ENCODE peak calls at places on chromosomes 11 and 22, in five cellular contexts. One of them, this sample, is unnamed. For H3K4me1 and H3K9me3, the result is how much of the 10 kb centered on the place peaks cover.

GRCh38 chr11:112526699-112527410 is 266.2 kb upstream of the PLET1 start:
- DNase-seq in psoas muscle: no peak
- DNase-seq in heart right ventricle: no peak
- DNase-seq in SJSA1: no peak
- DNase-seq in CD8-positive, alpha-beta memory T cell: no peak
- DNase-seq in this sample: no peak

GRCh38 chr11:68684385-68685356 is at the start of gene GAL:
- DNase-seq in psoas muscle: no peak
- DNase-seq in heart right ventricle: no peak
- DNase-seq in SJSA1: peak
- DNase-seq in CD8-positive, alpha-beta memory T cell: no peak
- DNase-seq in this sample: no peak

GRCh38 chr22:30855266-30855665 is 113.3 kb downstream of the MORC2 start:
- DNase-seq in psoas muscle: no peak
- DNase-seq in heart right ventricle: no peak
- DNase-seq in SJSA1: no peak
- DNase-seq in CD8-positive, alpha-beta memory T cell: no peak
- DNase-seq in this sample: no peak

GRCh38 chr11:110531056-110531756 is 101.5 kb downstream of the FDX1 start:
- DNase-seq in psoas muscle: no peak
- DNase-seq in heart right ventricle: no peak
- DNase-seq in SJSA1: no peak
- DNase-seq in CD8-positive, alpha-beta memory T cell: no peak
- DNase-seq in this sample: no peak

GRCh38 chr22:30420401-30421178 is 5.0 kb upstream of the MTFP1 start:
- DNase-seq in psoas muscle: no peak
- DNase-seq in heart right ventricle: no peak
- DNase-seq in SJSA1: peak
- DNase-seq in CD8-positive, alpha-beta memory T cell: no peak
- DNase-seq in this sample: no peak

GRCh38 chr11:1087961-1088926 is 13.6 kb downstream of the MUC2 start:
- DNase-seq in psoas muscle: peak
- DNase-seq in heart right ventricle: peak
- DNase-seq in SJSA1: no peak
- DNase-seq in CD8-positive, alpha-beta memory T cell: no peak
- DNase-seq in this sample: peak

GRCh38 chr11:130672911-130673310 is 224.5 kb downstream of the ADAMTS15 start:
- DNase-seq in psoas muscle: no peak
- DNase-seq in heart right ventricle: no peak
- DNase-seq in SJSA1: no peak
- DNase-seq in CD8-positive, alpha-beta memory T cell: no peak
- DNase-seq in this sample: peak

GRCh38 chr22:46079861-46080821 is 70.2 kb upstream of the PPARA start:
- DNase-seq in psoas muscle: peak
- DNase-seq in heart right ventricle: peak
- DNase-seq in SJSA1: peak
- DNase-seq in CD8-positive, alpha-beta memory T cell: no peak
- DNase-seq in this sample: no peak

GRCh38 chr11:17845431-17845881 is 110.9 kb downstream of the KCNC1 start:
- DNase-seq in psoas muscle: no peak
- DNase-seq in heart right ventricle: no peak
- DNase-seq in SJSA1: no peak
- DNase-seq in CD8-positive, alpha-beta memory T cell: no peak
- DNase-seq in this sample: no peak

GRCh38 chr11:109435121-109435742 is 13.2 kb downstream of the C11orf87 start:
- DNase-seq in psoas muscle: no peak
- DNase-seq in heart right ventricle: no peak
- DNase-seq in SJSA1: no peak
- DNase-seq in CD8-positive, alpha-beta memory T cell: no peak
- DNase-seq in this sample: no peak

GRCh38 chr11:78800089-78800690 is 225.5 kb upstream of the NARS2 start:
- DNase-seq in psoas muscle: no peak
- DNase-seq in heart right ventricle: no peak
- DNase-seq in SJSA1: no peak
- DNase-seq in CD8-positive, alpha-beta memory T cell: no peak
- DNase-seq in this sample: no peak

GRCh38 chr22:41834005-41834975 is 1.4 kb downstream of the SREBF2 start:
- DNase-seq in psoas muscle: no peak
- DNase-seq in heart right ventricle: no peak
- DNase-seq in SJSA1: no peak
- DNase-seq in CD8-positive, alpha-beta memory T cell: no peak
- DNase-seq in this sample: no peak

GRCh38 chr11:1180947-1181391 is 23.2 kb downstream of the MUC5AC start:
- DNase-seq in psoas muscle: no peak
- DNase-seq in heart right ventricle: no peak
- DNase-seq in SJSA1: no peak
- DNase-seq in CD8-positive, alpha-beta memory T cell: no peak
- DNase-seq in this sample: no peak

GRCh38 chr11:88280673-88281316 is 56.7 kb downstream of the CTSC start:
- DNase-seq in psoas muscle: no peak
- DNase-seq in heart right ventricle: no peak
- DNase-seq in SJSA1: no peak
- DNase-seq in CD8-positive, alpha-beta memory T cell: no peak
- DNase-seq in this sample: no peak

GRCh38 chr11:76666408-76666807 is 4.1 kb downstream of the LRRC32 start:
- DNase-seq in psoas muscle: peak
- DNase-seq in heart right ventricle: peak
- DNase-seq in SJSA1: peak
- DNase-seq in CD8-positive, alpha-beta memory T cell: no peak
- DNase-seq in this sample: no peak

DNA sequence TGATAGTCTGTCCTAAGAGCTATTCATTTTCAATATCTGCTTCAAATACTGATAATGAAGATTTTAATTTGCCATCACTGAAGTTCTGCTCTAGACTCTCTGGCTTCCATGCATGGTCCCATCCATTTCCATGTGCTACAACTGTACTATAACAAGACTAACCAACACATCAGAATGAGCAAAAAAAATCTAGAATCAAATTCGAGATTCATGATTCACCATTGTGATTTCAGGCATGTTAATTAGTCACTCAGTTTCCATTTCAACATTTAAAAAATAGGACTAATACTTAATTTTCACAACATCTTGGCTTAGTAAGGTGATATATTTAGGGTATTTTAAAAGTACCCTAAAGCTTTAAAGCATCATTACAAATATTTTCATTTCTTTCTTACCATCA is 22.8 kb downstream of the PICALM start:
- DNase-seq in psoas muscle: no peak
- DNase-seq in heart right ventricle: no peak
- DNase-seq in SJSA1: no peak
- DNase-seq in CD8-positive, alpha-beta memory T cell: no peak
- DNase-seq in this sample: no peak
- H3K4me1 ChIP-seq in psoas muscle: half or more
- H3K4me1 ChIP-seq in heart right ventricle: half or more
- H3K4me1 ChIP-seq in SJSA1: under half
- H3K4me1 ChIP-seq in CD8-positive, alpha-beta memory T cell: half or more
- H3K4me1 ChIP-seq in this sample: under half

DNA sequence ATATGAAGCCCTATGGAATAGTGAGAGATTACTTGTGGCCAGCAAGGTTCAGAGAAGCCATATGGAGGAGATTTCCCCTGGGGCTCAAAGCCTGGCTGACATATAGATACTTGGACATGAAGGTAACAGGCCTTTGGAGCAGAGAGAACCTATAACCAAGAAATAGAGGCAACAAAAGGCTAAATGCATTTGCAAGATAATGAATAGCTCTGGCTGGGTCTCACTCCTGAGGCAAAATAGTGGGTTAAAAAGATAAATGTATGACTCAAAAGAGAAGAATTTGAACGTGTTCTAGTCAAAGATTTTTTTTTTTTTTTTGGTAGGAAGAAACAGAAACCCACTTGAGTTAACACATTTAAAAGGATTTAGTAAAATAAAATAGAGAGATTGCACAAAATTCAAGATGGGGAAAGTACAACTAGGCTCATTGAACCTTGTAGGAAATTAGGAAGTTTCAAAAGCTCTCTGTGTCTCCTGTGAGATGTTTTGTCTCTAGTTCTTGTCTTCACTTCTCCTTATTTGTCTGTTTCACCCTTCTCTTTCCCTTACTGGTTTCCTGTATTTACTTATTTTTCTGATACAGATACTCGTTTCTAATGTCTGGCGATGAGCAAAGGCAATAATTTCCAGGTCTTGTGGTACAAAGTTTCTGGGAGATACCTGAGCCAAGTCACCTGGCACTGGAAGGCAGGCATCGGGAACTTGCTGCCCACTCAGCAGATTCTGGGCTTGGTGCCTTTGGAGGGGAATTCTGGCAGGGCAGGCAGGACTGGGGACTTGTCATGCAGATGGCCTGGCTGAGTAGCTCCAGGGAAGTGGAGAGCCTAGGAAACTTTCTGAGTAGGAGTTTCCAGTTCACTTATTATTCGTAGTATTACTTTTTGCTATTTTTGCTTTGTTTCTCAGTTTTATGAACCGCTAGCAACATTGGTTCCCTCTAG is 49.2 kb upstream of the SESN3 start:
- DNase-seq in psoas muscle: peak
- DNase-seq in heart right ventricle: no peak
- DNase-seq in SJSA1: no peak
- DNase-seq in CD8-positive, alpha-beta memory T cell: no peak
- DNase-seq in this sample: no peak
- H3K4me3 ChIP-seq in psoas muscle: no peak
- H3K4me3 ChIP-seq in heart right ventricle: no peak
- H3K4me3 ChIP-seq in SJSA1: no peak
- H3K4me3 ChIP-seq in CD8-positive, alpha-beta memory T cell: no peak
- H3K4me3 ChIP-seq in this sample: no peak

DNA sequence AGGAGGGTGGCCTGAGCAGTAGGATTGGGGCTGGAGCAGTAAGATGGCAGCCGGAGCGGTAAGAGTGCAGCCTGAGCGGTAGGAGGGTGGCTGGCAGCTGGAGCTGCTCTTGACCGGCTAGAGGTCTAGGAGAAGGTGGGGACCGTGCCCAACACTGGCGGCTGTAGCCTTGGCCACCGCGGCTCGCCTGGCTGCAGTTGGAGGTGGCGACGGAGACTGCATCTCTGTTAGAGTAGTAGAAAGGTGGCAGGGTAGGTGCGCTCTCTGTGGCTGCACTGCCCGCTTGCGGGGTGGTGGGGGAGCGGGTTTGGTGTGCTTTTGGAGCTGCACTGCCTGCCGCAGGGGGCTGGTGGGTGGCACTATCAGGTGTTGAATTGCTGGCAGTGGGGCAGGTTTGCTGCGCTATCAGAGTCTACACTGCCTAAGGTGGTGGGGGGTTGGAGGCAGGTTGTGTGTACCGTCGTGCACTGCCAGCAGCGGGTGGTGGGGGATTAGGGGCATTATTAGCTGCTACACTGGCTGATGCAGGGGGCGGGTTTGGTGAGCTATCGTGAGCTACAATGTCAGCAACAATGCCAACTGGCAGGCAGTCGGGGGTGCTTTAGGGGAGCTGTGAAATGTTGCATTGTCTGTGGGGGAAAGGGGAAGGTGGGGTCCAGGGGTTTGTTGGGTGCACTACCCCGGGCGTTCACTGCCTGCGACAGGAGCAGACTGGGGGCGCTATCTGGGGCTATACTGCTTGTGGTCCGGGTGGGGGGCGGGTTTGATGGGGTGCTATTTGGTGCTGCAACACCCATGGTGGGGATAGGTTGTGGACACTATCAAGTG is 4461.3 kb upstream of the OR11H1 start:
- DNase-seq in psoas muscle: no peak
- DNase-seq in heart right ventricle: no peak
- DNase-seq in SJSA1: peak
- DNase-seq in CD8-positive, alpha-beta memory T cell: no peak
- DNase-seq in this sample: no peak
- H3K9me3 ChIP-seq in psoas muscle: under half
- H3K9me3 ChIP-seq in heart right ventricle: under half
- H3K9me3 ChIP-seq in SJSA1: under half
- H3K9me3 ChIP-seq in CD8-positive, alpha-beta memory T cell: under half
- H3K9me3 ChIP-seq in this sample: under half

DNA sequence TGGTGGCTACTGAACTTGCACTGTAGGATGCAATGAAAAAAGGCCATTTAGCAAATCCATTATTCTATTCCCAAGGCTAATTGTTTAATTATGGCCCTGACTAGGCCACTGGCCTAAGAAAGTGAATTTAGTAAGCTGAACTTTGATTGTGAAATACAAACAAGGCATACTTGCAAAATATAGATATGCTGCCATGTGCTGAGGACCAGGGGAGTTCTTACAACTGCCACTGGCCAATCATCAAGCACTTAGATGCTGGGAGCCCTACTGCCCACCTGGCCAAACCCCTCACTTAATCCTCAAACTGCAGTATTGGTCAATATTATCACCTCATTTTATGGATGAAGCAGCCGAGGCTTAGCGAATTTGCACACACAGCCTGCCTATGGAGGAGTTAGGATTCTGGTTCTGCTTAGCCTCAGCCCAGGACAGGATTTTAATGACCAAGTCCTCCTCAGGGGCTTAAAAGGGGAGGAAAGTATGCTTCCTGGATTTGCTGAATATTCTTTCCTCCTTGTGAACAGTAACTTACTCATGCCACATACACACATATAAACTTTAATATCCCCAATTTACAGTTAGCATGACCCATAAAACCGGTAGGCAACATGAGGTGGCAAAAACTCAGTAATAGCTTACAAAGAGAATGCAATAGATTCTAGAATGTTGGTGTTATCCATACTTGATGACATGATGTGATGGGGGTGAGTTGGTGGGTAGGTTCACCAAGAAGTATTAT is 39.3 kb downstream of the CD44 start:
- DNase-seq in psoas muscle: no peak
- DNase-seq in heart right ventricle: no peak
- DNase-seq in SJSA1: no peak
- DNase-seq in CD8-positive, alpha-beta memory T cell: no peak
- DNase-seq in this sample: no peak
- H3K4me1 ChIP-seq in psoas muscle: under half
- H3K4me1 ChIP-seq in heart right ventricle: under half
- H3K4me1 ChIP-seq in SJSA1: half or more
- H3K4me1 ChIP-seq in CD8-positive, alpha-beta memory T cell: half or more
- H3K4me1 ChIP-seq in this sample: under half

DNA sequence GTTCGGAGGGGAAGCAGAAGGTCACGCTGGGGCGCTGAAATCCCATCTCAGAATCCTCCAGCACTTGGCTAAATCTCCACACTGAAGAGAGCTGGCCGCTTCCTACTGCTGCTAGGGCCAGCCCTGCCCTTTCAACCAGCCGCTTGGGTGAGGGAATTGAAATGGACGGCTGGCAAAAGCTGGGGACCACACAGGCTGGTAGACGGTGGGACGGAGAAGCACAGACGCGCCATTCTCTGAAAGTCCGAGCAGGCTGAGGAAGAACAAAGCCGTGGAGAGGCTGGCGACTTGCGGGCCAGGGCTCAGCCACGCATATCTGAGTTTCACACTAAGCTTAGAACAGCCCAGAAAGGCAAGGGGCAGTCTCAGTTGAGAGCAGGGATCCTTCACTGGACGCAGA is 3.6 kb downstream of the EHD1 start:
- DNase-seq in psoas muscle: no peak
- DNase-seq in heart right ventricle: no peak
- DNase-seq in SJSA1: no peak
- DNase-seq in CD8-positive, alpha-beta memory T cell: no peak
- DNase-seq in this sample: peak
- H3K4me3 ChIP-seq in psoas muscle: peak
- H3K4me3 ChIP-seq in heart right ventricle: peak
- H3K4me3 ChIP-seq in SJSA1: no peak
- H3K4me3 ChIP-seq in CD8-positive, alpha-beta memory T cell: peak
- H3K4me3 ChIP-seq in this sample: peak

This sample was measured in SJCRH30.